ENCODE peak calls at places on chromosome 21, in seven cellular contexts. Y, X, T, C, S, E and I are unnamed samples.

GRCh38 chr21:46184625-46185555 is 631 bp upstream of the SPATC1L start:
- DNase-seq in T (peak; percentile 87), S (peak; percentile 74), C (peak; percentile 71), E (peak; percentile 44), X (peak; percentile 80), Y (peak; percentile 50), I (no peak)

GRCh38 chr21:25457411-25457810 is 149.9 kb downstream of the MRPL39 start:
- DNase-seq in E (no peak), T (no peak), S (no peak), C (no peak), Y (peak; percentile 95), X (no peak), I (no peak)

GRCh38 chr21:41709166-41709565 is 57.7 kb downstream of the RIPK4 start:
- DNase-seq in S (no peak), T (no peak), X (no peak), C (no peak), E (no peak), Y (no peak), I (no peak)

GRCh38 chr21:43639470-43640178 is 19.7 kb downstream of the HSF2BP start:
- DNase-seq in E (no peak), T (no peak), C (no peak), Y (peak; percentile 62), X (no peak), S (no peak), I (no peak)

GRCh38 chr21:32794643-32795042 is 23.1 kb upstream of the PAXBP1 start:
- DNase-seq in E (no peak), Y (no peak), X (no peak), T (no peak), C (no peak), S (no peak), I (no peak)

GRCh38 chr21:34642211-34643075 is 26.4 kb upstream of the CLIC6 start:
- DNase-seq in S (no peak), Y (peak; percentile 57), C (no peak), X (no peak), T (no peak), E (no peak), I (no peak)

GRCh38 chr21:10425856-10426255 is 95.5 kb upstream of the TPTE start:
- DNase-seq in S (no peak), E (no peak), C (no peak), X (no peak), Y (no peak), T (no peak), I (no peak)

GRCh38 chr21:32803651-32804050 is 32.1 kb upstream of the PAXBP1 start:
- DNase-seq in E (no peak), C (no peak), X (no peak), S (no peak), Y (peak; percentile 68), T (no peak), I (no peak)